ENCODE peak calls at places on chromosomes 4 and X, in six cellular contexts. G is esophagus muscularis mucosa, P is right lobe of liver, J is tibial nerve, T is suprapubic skin, S is A549. C is an unnamed sample.

GRCh38 chr4:53489279-53489889 is 101.9 kb downstream of the LNX1 start:
- DNase-seq in G (no peak), P (no peak), T (no peak), S (peak; percentile 32), J (no peak), C (no peak)

GRCh38 chrX:75230296-75230695 is 43.6 kb upstream of the UPRT start:
- DNase-seq in G (no peak), J (no peak), P (no peak), T (no peak), S (no peak), C (no peak)

GRCh38 chr4:113831469-113831868 is 69.9 kb upstream of the CAMK2D start:
- DNase-seq in S (no peak), J (no peak), G (no peak), T (no peak), P (no peak), C (no peak)

GRCh38 chr4:105158837-105159236 is 12.2 kb downstream of the TET2 start:
- DNase-seq in S (no peak), T (no peak), G (no peak), J (peak; percentile 36), P (peak; percentile 66), C (no peak)

GRCh38 chr4:1300466-1301455 is 11.1 kb downstream of the MAEA start:
- DNase-seq in S (no peak), T (no peak), G (no peak), P (peak; percentile 60), J (peak; percentile 50), C (peak; percentile 66)

GRCh38 chrX:130060122-130061069 is 49.9 kb downstream of the ELF4 start:
- DNase-seq in P (peak; percentile 83), J (peak; percentile 68), G (no peak), S (peak; percentile 77), T (peak; percentile 83), C (peak; percentile 71)

GRCh38 chr4:5892321-5893012 is 419 bp downstream of the CRMP1 start:
- DNase-seq in G (no peak), T (no peak), J (no peak), S (no peak), P (no peak), C (no peak)

GRCh38 chr4:26660261-26660660 is 76.4 kb downstream of the TBC1D19 start:
- DNase-seq in P (no peak), T (no peak), S (no peak), J (no peak), G (no peak), C (no peak)

GRCh38 chrX:40167240-40168182 is 69.8 kb upstream of the BCOR start:
- DNase-seq in T (no peak), S (no peak), J (no peak), G (no peak), P (peak; percentile 31), C (peak; percentile 60)

GRCh38 chrX:106726485-106727437 is at the start of gene RNF128:
- DNase-seq in T (no peak), G (no peak), P (peak; percentile 79), S (peak; percentile 7), J (no peak), C (no peak)

GRCh38 chrX:122188751-122189150 is 995.3 kb upstream of the GRIA3 start:
- DNase-seq in P (no peak), G (no peak), J (no peak), T (no peak), S (no peak), C (no peak)

GRCh38 chrX:153900806-153901752 is 3.4 kb upstream of the AVPR2 start:
- DNase-seq in P (peak; percentile 32), S (peak; percentile 44), T (no peak), J (peak; percentile 28), G (no peak), C (peak; percentile 64)

GRCh38 chr4:140702096-140702757 is 54.0 kb downstream of the TBC1D9 start:
- DNase-seq in P (no peak), S (no peak), T (no peak), G (peak; percentile 31), J (no peak), C (no peak)

GRCh38 chr4:87041142-87041541 is 106.3 kb downstream of the AFF1 start:
- DNase-seq in P (no peak), G (peak; percentile 92), T (no peak), J (peak; percentile 67), S (no peak), C (peak; percentile 81)

GRCh38 chr4:26150948-26151347 is 169.9 kb upstream of the RBPJ start:
- DNase-seq in J (peak; percentile 24), S (no peak), T (no peak), P (no peak), G (no peak), C (no peak)

GRCh38 chr4:6498511-6499240 is 26.3 kb upstream of the PPP2R2C start:
- DNase-seq in G (peak; percentile 87), P (no peak), T (peak; percentile 47), S (no peak), J (no peak), C (no peak)

GRCh38 chrX:137031517-137032377 is 2.0 kb downstream of the GPR101 start:
- DNase-seq in S (peak; percentile 5), G (no peak), J (no peak), P (peak; percentile 35), T (no peak), C (no peak)

GRCh38 chrX:46308106-46308505 is 237.1 kb downstream of the ZNF674 start:
- DNase-seq in J (no peak), T (no peak), P (no peak), S (no peak), G (no peak), C (no peak)

DNA sequence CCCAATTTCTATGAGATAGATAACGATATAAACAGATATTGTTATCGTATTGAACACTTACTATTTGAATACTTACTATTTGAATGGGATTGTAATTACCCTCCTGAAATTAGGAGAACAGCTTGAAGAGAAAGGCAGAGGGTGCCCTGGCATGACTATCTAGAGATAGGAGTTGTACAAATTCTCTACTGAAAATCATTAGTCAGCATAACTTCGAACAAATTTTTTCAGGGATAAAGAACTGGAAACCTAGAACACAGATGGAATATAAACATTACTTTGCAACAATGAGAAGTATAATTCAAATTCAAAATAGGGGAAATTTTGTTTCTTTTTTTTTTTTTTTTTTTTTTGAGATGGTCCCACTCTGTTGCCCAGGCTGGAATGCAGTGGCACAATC is 1096.8 kb downstream of the C4orf33 start:
- DNase-seq in P (no peak), J (no peak), S (no peak), G (no peak), T (no peak), C (no peak)
- H3K4me1 ChIP-seq in P (no peaks in the 10 kb centered on the region), J (no peaks in the 10 kb centered on the region), S (no peaks in the 10 kb centered on the region), G (no peaks in the 10 kb centered on the region), T (no peaks in the 10 kb centered on the region), C (no peaks in the 10 kb centered on the region)

DNA sequence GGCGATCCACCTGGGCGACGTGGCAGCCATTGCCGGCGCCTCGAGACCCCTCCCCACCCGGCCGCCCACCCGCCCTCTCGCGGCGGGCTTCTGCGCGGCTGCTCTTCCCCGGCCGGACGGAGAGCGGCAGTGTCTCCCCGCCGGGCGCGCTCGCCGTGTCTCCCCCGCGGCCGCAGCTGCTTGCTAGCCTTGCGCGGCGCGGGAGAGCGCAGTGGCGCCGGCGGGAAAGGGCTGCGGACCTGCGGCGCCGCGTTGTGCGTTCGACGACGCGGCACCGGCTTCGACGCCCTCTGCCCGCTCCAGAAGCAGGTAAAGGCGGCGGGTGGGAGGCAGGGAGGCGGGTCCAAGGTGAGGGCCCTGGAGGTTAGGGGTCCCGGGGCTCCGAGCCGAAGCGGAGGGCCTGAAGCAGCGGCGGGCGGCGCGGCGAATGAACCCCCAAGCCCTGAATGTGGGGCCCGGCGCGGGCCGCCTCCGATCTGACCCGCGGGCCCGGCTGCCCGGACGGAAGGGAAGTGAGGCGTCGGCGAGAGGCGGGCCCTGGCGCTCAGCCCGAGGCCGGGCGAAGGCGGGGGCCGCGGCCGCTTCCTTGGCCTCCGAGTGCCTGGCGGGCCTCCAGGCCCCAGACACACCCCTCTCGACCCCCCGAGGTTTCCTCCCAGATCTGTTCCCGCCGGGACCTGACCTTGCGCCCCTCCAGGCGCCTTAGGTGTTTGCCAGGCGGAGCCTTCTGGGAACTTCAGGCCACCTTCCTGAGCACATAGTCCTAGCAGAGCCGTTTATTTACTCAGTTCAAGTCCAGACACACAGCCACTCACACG is at the start of gene N4BP2:
- DNase-seq in T (peak; percentile 87), J (peak; percentile 52), S (peak; percentile 91), P (peak; percentile 89), G (peak; percentile 93), C (peak; percentile 77)
- TF ChIP-seq POLR2A in T (peak; percentile 79), J (peak; percentile 79), S (peak; percentile 46), P (peak; percentile 98), G (peak; percentile 94), C (peak; percentile 70)

GRCh38 chr4:127856485-127857447 is 23.9 kb upstream of the PLK4 start:
- DNase-seq in P (no peak), J (no peak), G (no peak), S (no peak), T (no peak), C (no peak)

GRCh38 chr4:127846765-127847164 is 33.9 kb upstream of the PLK4 start:
- DNase-seq in S (no peak), P (no peak), J (no peak), T (no peak), G (no peak), C (no peak)

GRCh38 chr4:127849505-127850234 is 31.0 kb upstream of the PLK4 start:
- DNase-seq in J (no peak), S (no peak), T (no peak), G (no peak), P (no peak), C (no peak)

GRCh38 chr4:127857641-127858040 is 23.1 kb upstream of the PLK4 start:
- DNase-seq in J (no peak), S (no peak), G (no peak), P (no peak), T (no peak), C (no peak)

DNA sequence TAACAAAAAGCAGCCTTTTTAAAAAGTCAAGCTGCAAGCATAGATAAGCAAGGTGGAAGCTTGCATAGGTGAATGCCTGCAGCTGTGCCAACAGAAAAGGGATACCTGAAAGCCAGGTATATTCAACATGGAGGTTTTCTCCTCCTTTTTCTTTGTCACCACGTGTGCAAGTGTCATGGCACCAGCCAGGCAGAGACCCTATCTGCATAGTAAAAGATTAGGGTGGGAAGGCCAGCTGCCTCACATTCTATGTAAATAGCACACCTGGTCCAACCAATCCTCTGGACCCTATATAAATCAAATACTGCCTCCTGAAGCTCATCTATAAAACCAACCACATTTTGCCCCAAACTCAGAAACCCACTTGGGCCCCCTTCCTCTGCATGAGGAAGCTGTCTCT is 28.0 kb upstream of the PLK4 start:
- DNase-seq in T (no peak), S (no peak), G (no peak), J (no peak), P (no peak), C (no peak)
- H3K9me3 ChIP-seq in T (peaks cover 10% of the 10 kb centered on the region), S (peaks cover 19% of the 10 kb centered on the region), G (peaks cover 10% of the 10 kb centered on the region), J (peaks cover 40% of the 10 kb centered on the region), P (no peaks in the 10 kb centered on the region), C (peaks cover 23% of the 10 kb centered on the region)

DNA sequence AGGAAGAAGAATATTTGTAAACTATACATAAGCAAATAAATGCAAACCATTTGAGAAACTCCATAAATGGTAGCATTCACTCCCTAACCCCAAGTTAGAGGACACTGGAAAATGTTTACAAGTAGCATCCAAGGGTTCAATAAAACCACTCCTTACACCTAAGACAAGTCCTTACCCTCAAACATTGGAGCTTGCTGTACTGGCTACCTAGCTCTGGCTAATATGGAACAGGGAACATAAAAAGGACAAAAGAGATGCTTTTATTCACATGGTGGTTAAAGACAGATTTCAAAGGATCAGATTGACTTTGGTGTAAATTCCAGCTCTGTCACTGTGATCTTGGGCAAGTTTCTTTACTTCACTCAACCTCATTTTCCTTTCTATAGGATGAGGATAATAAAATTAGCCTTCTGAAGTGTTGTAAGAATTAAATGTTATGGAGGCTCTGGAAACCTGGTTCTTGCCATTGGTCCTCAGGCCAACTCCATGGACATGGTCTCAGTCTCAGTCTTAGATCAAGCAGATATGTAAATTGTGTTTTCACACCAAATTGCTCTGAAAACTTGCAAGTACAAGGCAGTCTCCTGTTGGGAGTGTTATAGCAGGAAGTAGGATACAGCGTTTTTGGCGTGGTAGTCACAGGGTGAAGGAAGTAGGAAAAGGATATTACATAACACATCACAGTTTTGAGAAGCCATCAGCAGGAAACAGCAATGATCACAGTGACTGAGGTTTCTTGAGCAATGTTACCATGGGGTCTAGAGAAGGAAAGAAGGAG is 3.3 kb downstream of the CXCL1 start:
- DNase-seq in J (no peak), T (no peak), P (no peak), G (no peak), S (no peak), C (no peak)
- H3K4me1 ChIP-seq in J (no peaks in the 10 kb centered on the region), T (peaks cover 20% of the 10 kb centered on the region), P (no peaks in the 10 kb centered on the region), G (peaks cover 3% of the 10 kb centered on the region), S (peaks cover 20% of the 10 kb centered on the region), C (no peaks in the 10 kb centered on the region)